ENCODE peak calls at places on chromosome 19, in five cellular contexts. T, V, R, J and H are unnamed samples.

GRCh38 chr19:55066107-55066709 is 3.3 kb upstream of the RDH13 start:
- DNase-seq in T (no peak), V (no peak), R (no peak), J (no peak), H (no peak)

GRCh38 chr19:57362419-57362818 is 932 bp upstream of the TRAPPC2B start:
- DNase-seq in V (no peak), T (no peak), R (no peak), J (no peak), H (no peak)

GRCh38 chr19:41999878-42000208 is 5.8 kb upstream of the ATP1A3 start:
- DNase-seq in R (no peak), T (no peak), J (no peak), V (no peak), H (no peak)

GRCh38 chr19:919157-920050 is 2.3 kb downstream of the KISS1R start:
- DNase-seq in T (no peak), R (no peak), V (no peak), J (no peak), H (no peak)

GRCh38 chr19:45645631-45646344 is 6.6 kb upstream of the EML2 start:
- DNase-seq in R (peak; percentile 78), T (peak; percentile 66), V (peak; percentile 77), J (peak; percentile 28), H (peak; percentile 73)

GRCh38 chr19:18388328-18389094 is 2.6 kb downstream of the GDF15 start:
- DNase-seq in J (peak; percentile 84), T (peak; percentile 55), V (no peak), R (peak; percentile 85), H (peak; percentile 43)

GRCh38 chr19:40550951-40551350 is 25.7 kb upstream of the SHKBP1 start:
- DNase-seq in T (no peak), J (no peak), R (no peak), V (no peak), H (no peak)

GRCh38 chr19:6056801-6057650 is 53.3 kb downstream of the RFX2 start:
- DNase-seq in R (peak; percentile 81), V (peak; percentile 82), J (peak; percentile 87), T (peak; percentile 90), H (no peak)

GRCh38 chr19:53192771-53193533 is at the start of gene ZNF665:
- DNase-seq in J (peak; percentile 85), T (peak; percentile 88), V (no peak), R (peak; percentile 91), H (peak; percentile 58)

GRCh38 chr19:27794444-27795042 is 1418.4 kb downstream of the UQCRFS1 start:
- DNase-seq in J (no peak), R (peak; percentile 8), V (no peak), T (no peak), H (no peak)

GRCh38 chr19:18074192-18074591 is 12.5 kb downstream of the IL12RB1 start:
- DNase-seq in T (no peak), R (no peak), J (no peak), V (no peak), H (no peak)

GRCh38 chr19:4295972-4296771 is 6.0 kb downstream of the TMIGD2 start:
- DNase-seq in R (no peak), V (no peak), J (no peak), T (no peak), H (no peak)

GRCh38 chr19:13974073-13974472 is 21.8 kb downstream of the DCAF15 start:
- DNase-seq in T (peak; percentile 81), V (no peak), R (no peak), J (no peak), H (no peak)

GRCh38 chr19:5403968-5404640 is 51.1 kb upstream of the ZNRF4 start:
- DNase-seq in J (peak; percentile 45), V (peak; percentile 86), R (peak; percentile 69), T (peak; percentile 33), H (peak; percentile 8)

GRCh38 chr19:55075366-55075998 is at the start of gene EPS8L1:
- DNase-seq in R (peak; percentile 79), J (no peak), T (peak; percentile 76), V (no peak), H (no peak)

GRCh38 chr19:15977690-15978089 is 28.9 kb downstream of the OR10H4 start:
- DNase-seq in R (no peak), J (no peak), T (no peak), V (no peak), H (no peak)

GRCh38 chr19:45126654-45127053 is 33.7 kb downstream of the PPP1R37 start:
- DNase-seq in R (no peak), J (no peak), T (no peak), V (no peak), H (no peak)

GRCh38 chr19:42433503-42434260 is 6.5 kb upstream of the LIPE start:
- DNase-seq in T (no peak), R (peak; percentile 90), V (no peak), J (peak; percentile 46), H (no peak)

GRCh38 chr19:53158119-53158656 is 665 bp downstream of the ZNF347 start:
- DNase-seq in V (no peak), R (peak; percentile 31), T (peak; percentile 18), J (peak; percentile 33), H (peak; percentile 7)

GRCh38 chr19:46967578-46968018 is 52.0 kb upstream of the NPAS1 start:
- DNase-seq in J (peak; percentile 39), R (no peak), T (peak; percentile 49), V (no peak), H (no peak)

GRCh38 chr19:18408053-18408476 is 10.6 kb upstream of the LRRC25 start:
- DNase-seq in J (no peak), T (no peak), R (peak; percentile 62), V (no peak), H (peak; percentile 56)

GRCh38 chr19:18850560-18851375 is 19.0 kb downstream of the UPF1 start:
- DNase-seq in V (no peak), J (peak; percentile 22), T (no peak), R (no peak), H (no peak)

GRCh38 chr19:41588497-41589209 is 12.7 kb downstream of the CEACAM21 start:
- DNase-seq in J (no peak), T (no peak), V (peak; percentile 9), R (no peak), H (no peak)

GRCh38 chr19:5154129-5154798 is 185.4 kb downstream of the KDM4B start:
- DNase-seq in R (peak; percentile 38), T (no peak), V (no peak), J (peak; percentile 19), H (no peak)

GRCh38 chr19:55098716-55099556 is 18.5 kb downstream of the PPP1R12C start:
- DNase-seq in T (no peak), J (no peak), R (no peak), V (no peak), H (no peak)

GRCh38 chr19:34560229-34560628 is 78.7 kb downstream of the WTIP start:
- DNase-seq in V (no peak), T (no peak), R (no peak), J (no peak), H (no peak)

DNA sequence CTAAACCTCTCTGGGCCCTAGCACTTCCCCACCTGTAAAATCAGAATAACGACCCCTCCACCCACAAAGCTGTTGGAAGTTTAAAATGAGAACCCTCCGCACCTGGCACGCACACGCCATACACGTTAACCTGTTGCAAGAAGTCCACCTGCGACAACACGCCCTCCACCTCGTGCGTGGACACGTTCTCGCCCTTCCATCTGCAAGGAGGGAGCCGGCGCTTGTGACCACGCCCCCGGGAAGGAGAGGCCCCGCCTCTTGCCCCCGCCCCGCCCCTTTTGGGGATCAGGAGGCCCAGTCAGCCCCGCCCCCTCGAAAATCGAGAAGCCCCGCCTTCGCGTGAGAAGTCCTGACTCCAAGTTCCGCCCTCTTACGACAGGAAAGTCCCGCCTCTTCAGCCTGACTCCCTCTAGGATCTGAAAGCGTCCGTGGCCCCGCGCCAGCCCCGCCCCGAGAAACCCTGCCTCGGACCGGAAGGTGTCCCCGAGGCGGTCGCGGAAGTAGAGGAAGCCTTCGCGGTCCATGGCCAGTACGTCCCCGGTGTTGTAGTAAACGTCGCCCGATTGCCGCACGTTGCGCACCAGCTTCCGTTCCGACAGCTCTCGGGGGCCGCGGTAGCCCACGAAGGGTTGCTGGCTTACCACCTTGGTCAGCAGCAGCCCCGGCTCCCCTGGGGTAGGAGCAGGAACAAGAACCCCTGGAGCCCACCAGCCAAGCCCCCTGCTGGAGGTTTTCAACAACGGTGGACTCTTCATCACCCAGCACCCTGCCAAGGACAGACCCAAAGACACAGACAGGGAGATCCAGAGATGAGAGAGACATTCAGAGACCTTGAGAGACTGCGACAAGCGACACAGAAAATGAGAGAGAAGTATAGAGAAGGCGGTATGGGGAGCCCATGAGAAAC is 12.5 kb downstream of the SLC27A5 start:
- DNase-seq in V (peak; percentile 97), R (peak; percentile 100), T (peak; percentile 99), J (peak; percentile 100), H (peak; percentile 96)
- TF ChIP-seq CTCF in V (peak; percentile 10), R (no peak), T (peak; percentile 36), J (no peak), H (peak; percentile 20)

DNA sequence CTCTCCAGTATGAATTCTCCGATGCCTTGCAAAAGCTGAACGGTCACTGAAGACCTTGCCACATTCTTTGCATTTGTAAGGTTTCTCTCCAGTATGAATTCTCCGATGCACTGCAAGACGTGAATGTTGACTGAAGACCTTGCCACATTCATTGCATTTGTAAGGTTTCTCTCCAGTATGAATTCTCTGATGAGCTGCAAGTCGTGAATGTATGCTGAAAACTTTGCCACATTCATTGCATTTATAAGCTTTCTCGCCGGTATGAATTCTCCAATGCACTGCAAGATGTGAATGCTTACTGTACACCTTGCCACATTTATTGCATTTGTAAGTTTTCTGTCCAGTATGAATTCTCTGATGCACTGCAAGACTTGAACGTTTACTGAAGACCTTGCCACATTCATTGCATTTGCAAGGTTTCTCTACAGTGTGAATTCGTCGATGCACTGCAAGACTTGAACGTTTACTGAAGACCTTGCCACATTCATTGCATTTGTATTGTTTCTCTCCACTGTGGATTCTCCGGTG is 20.0 kb upstream of the ZNF841 start:
- DNase-seq in R (no peak), V (no peak), J (no peak), T (no peak), H (no peak)
- H3K4me3 ChIP-seq in R (no peak overlapping the region), V (no peak overlapping the region), J (no peak overlapping the region), T (peak overlapping the region; percentile 6), H (no peak overlapping the region)

DNA sequence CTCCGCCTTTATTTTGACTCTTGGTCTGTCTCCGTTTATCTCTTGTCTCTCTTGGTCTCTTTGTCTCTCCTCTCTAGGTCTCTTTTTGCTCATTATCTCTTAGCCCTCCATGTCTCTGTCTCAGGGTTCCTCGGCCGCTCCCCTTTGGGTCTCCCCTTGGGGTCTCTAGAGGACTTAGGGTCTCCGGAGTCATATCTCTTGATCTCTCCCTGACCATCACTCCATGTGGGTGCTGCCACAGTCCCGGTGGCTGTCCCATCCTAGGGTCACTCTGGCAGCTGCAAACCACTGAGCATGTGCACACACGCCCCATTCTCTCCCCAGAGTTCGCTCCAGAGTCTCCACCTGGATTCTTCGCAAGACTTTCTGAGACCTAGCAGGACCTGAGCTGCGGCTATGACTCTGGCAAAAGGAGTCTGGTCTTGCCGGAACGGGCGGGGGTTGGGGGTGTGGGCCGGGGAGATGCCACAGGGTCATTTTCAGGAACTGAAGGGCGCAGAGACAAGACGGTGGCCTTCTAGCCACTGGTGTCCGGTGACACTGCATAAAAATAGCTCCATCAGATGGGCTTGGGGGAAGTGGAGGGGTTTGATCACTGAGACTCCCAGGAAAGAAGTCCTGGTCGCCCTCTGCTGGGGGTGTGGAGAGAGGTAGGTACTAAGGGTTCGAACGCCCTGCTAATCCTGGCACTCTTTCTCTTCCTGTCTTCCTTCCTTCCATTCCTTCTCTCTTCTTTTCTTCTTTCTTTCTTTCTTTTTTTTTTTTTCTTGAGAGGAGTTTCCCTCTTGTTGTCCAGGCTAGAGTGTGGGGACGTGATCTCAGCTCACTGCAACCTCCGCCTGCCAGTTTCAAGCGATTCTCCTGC is 1.2 kb upstream of the KCNA7 start:
- DNase-seq in T (no peak), R (no peak), V (no peak), J (no peak), H (no peak)
- TF ChIP-seq CTCF in T (no peak), R (no peak), V (peak; percentile 23), J (no peak), H (peak; percentile 41)

GRCh38 chr19:51681286-51681956 is 11.7 kb upstream of the SPACA6 start:
- DNase-seq in T (no peak), V (no peak), R (no peak), J (no peak), H (no peak)
- H3K4me3 ChIP-seq in T (no peak overlapping the region), V (no peak overlapping the region), R (no peak overlapping the region), J (no peak overlapping the region), H (no peak overlapping the region)